ENCODE peak calls at places on chromosomes 1 and 21, in nine cellular contexts. T is mucosa of descending colon; M is H7; V is naive thymus-derived CD4-positive, alpha-beta T cell; S is AG09309; E is fibroblast of pulmonary artery; Y is HFF-Myc; L is RWPE2; D is fibroblast of mammary gland. G is an unnamed sample.

GRCh38 chr21:38531142-38531541 is 32.9 kb upstream of the ERG start:
- DNase-seq in T (no peak), M (no peak), V (no peak), S (no peak), E (no peak), Y (no peak), L (no peak), D (no peak), G (no peak)

GRCh38 chr1:209850342-209850979 is 22.7 kb downstream of the UTP25 start:
- DNase-seq in T (peak), M (peak), V (no peak), S (no peak), E (peak), Y (no peak), L (no peak), D (peak), G (peak)

GRCh38 chr1:33221385-33221758 is 34.9 kb upstream of the ZNF362 start:
- DNase-seq in T (no peak), M (no peak), V (no peak), S (no peak), E (no peak), Y (no peak), L (no peak), D (peak), G (no peak)

GRCh38 chr1:31764307-31765040 is at the start of gene ADGRB2:
- DNase-seq in T (no peak), M (peak), V (no peak), S (no peak), E (no peak), Y (no peak), L (no peak), D (no peak), G (no peak)

GRCh38 chr21:36747815-36748381 is 49.0 kb downstream of the SIM2 start:
- DNase-seq in T (peak), M (peak), V (no peak), S (no peak), E (peak), Y (no peak), L (no peak), D (peak), G (no peak)

GRCh38 chr1:234558186-234558836 is 51.7 kb downstream of the IRF2BP2 start:
- DNase-seq in T (no peak), M (no peak), V (no peak), S (no peak), E (peak), Y (no peak), L (no peak), D (no peak), G (no peak)

GRCh38 chr1:237838904-237839534 is 51.7 kb downstream of the ZP4 start:
- DNase-seq in T (no peak), M (no peak), V (no peak), S (no peak), E (no peak), Y (no peak), L (no peak), D (no peak), G (no peak)

GRCh38 chr1:229537894-229538293 is 20.6 kb downstream of the ABCB10 start:
- DNase-seq in T (no peak), M (no peak), V (no peak), S (no peak), E (no peak), Y (no peak), L (no peak), D (no peak), G (no peak)

GRCh38 chr1:225437710-225438437 is 10.0 kb upstream of the LBR start:
- DNase-seq in T (peak), M (peak), V (no peak), S (no peak), E (peak), Y (no peak), L (no peak), D (peak), G (no peak)

GRCh38 chr1:225440380-225440957 is 12.6 kb upstream of the LBR start:
- DNase-seq in T (no peak), M (no peak), V (no peak), S (no peak), E (no peak), Y (no peak), L (no peak), D (no peak), G (no peak)

GRCh38 chr1:225445644-225446297 is 17.9 kb upstream of the LBR start:
- DNase-seq in T (peak), M (no peak), V (peak), S (no peak), E (no peak), Y (no peak), L (no peak), D (no peak), G (no peak)

GRCh38 chr1:225442156-225442555 is 14.3 kb upstream of the LBR start:
- DNase-seq in T (peak), M (no peak), V (no peak), S (no peak), E (no peak), Y (no peak), L (no peak), D (no peak), G (no peak)

GRCh38 chr1:225441314-225442119 is 13.7 kb upstream of the LBR start:
- DNase-seq in T (peak), M (no peak), V (no peak), S (no peak), E (no peak), Y (no peak), L (no peak), D (peak), G (no peak)
- H3K4me3 ChIP-seq in T (no peak), M (no peak), V (no peak), S (no peak), E (no peak), Y (no peak), L (no peak), D (no peak), G (no peak)

GRCh38 chr1:941027-941587 is 17.4 kb downstream of the SAMD11 start:
- DNase-seq in T (no peak), M (peak), V (no peak), S (no peak), E (no peak), Y (no peak), L (no peak), D (no peak), G (no peak)
- H3K4me3 ChIP-seq in T (no peak), M (peak), V (peak), S (peak), E (peak), Y (no peak), L (no peak), D (no peak), G (peak)

DNA sequence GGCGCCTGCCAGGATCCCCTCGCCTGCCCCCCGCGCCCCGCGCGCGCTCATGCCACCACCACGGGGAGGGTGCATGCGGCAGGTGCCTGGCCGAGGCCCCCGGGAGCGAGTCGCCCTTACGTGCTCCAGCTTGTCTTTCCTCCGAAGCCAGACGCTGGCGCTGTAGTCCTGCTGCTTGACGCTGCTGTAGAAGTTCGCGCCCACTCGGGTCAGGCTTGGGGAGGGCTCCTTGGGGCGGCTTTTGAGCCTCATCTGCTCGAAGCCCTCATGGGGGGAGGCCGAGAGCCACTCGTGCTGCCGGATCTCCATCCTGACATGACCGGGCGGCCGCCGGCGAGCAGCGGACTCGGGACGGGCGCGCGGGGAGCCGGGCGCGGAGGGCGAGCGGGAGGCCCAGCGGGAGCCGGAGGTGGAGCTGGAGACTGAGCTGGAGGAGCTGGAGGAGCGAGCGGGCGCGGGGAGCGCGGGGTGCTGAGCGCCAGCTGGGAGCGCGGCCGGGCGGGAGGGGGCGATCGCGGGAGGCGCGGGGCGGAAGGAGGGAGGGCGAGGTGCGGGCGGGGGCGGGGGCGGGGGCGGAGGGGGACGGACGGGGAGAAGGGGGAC is 428 bp downstream of the PLD5 start:
- DNase-seq in T (peak), M (peak), V (no peak), S (no peak), E (peak), Y (no peak), L (no peak), D (peak), G (peak)
- H3K4me3 ChIP-seq in T (no peak), M (peak), V (no peak), S (no peak), E (no peak), Y (no peak), L (peak), D (peak), G (peak)

GRCh38 chr21:45059121-45059520 is 15.3 kb upstream of the ADARB1 start:
- DNase-seq in T (no peak), M (no peak), V (no peak), S (no peak), E (no peak), Y (no peak), L (no peak), D (no peak), G (peak)

GRCh38 chr21:45060675-45061311 is 13.6 kb upstream of the ADARB1 start:
- DNase-seq in T (no peak), M (no peak), V (no peak), S (no peak), E (no peak), Y (no peak), L (no peak), D (no peak), G (no peak)

GRCh38 chr21:45056917-45057560 is 17.3 kb upstream of the ADARB1 start:
- DNase-seq in T (no peak), M (no peak), V (no peak), S (no peak), E (no peak), Y (no peak), L (no peak), D (no peak), G (no peak)

GRCh38 chr21:45057886-45058285 is 16.5 kb upstream of the ADARB1 start:
- DNase-seq in T (no peak), M (no peak), V (no peak), S (no peak), E (no peak), Y (no peak), L (no peak), D (no peak), G (peak)

GRCh38 chr21:45060089-45060488 is 14.3 kb upstream of the ADARB1 start:
- DNase-seq in T (no peak), M (no peak), V (no peak), S (no peak), E (no peak), Y (no peak), L (no peak), D (no peak), G (no peak)
- H3K4me3 ChIP-seq in T (no peak), M (no peak), V (no peak), S (no peak), E (no peak), Y (no peak), L (no peak), D (no peak), G (no peak)

DNA sequence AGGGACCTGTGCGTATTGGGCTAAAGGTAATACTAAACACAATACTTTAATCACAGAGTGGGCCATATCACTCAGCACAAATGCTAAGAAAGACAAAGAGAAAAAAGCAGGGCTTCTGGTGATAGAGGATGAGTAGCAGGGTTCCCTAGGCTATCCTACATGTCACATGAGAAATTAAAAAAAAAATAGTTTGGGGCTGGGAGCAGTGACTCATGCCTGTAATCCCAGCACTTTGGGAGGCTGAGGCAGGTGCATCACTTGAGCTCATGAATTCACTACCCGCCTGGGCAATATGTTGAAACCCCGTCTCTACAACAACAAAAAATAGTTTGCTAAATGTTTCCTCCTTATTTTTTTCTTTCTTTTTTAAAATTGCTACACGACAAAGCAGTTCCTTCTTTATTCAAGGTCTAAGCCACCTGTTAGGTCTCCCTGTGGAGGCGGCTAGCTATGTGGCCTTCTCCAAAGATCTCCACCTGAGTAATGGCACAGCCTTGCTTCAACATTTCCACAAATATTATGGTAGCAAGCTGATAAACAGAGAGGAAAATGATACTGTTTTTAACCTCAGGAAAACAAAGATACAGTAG is 1.5 kb downstream of the ENSA start:
- DNase-seq in T (no peak), M (no peak), V (no peak), S (no peak), E (no peak), Y (no peak), L (no peak), D (no peak), G (no peak)
- H3K4me3 ChIP-seq in T (no peak), M (peak), V (peak), S (peak), E (peak), Y (peak), L (peak), D (peak), G (peak)